ENCODE peak calls at places on chromosome 19, in five cellular contexts. Y is endothelial cell; V is NCI-H2029 treated with DMSO at 0.1 percent for 48 hours; L is tibial artery; C is activated CD8-positive, alpha-beta memory T cell treated with anti-CD3 and anti-CD28 coated beads for 1 hour. P is an unnamed sample.

GRCh38 chr19:581399-582111 is 8.1 kb upstream of the HCN2 start:
- DNase-seq in Y (no peak), L (no peak), V (no peak), C (no peak), P (no peak)

GRCh38 chr19:2050991-2051770 is at the start of gene MKNK2:
- DNase-seq in C (peak; percentile 98), Y (peak; percentile 99), V (peak; percentile 69), L (peak; percentile 93), P (peak; percentile 87)

GRCh38 chr19:41377977-41378707 is 1.8 kb downstream of the TMEM91 start:
- DNase-seq in Y (peak; percentile 46), C (no peak), V (no peak), L (no peak), P (peak; percentile 56)

GRCh38 chr19:10271543-10272086 is 695 bp downstream of the ICAM1 start:
- DNase-seq in L (no peak), Y (no peak), V (no peak), C (no peak), P (no peak)

GRCh38 chr19:55473613-55474012 is 2.8 kb upstream of the ZNF628 start:
- DNase-seq in Y (no peak), L (no peak), C (no peak), V (no peak), P (no peak)

GRCh38 chr19:10625003-10625761 is at the start of gene SLC44A2:
- DNase-seq in C (no peak), V (peak; percentile 23), L (peak; percentile 93), Y (peak; percentile 39), P (no peak)

GRCh38 chr19:33150852-33151518 is 19.1 kb downstream of the WDR88 start:
- DNase-seq in V (peak; percentile 52), C (no peak), L (no peak), Y (no peak), P (no peak)

GRCh38 chr19:10006335-10006708 is 4.0 kb downstream of the COL5A3 start:
- DNase-seq in V (no peak), C (no peak), L (peak; percentile 68), Y (no peak), P (no peak)

GRCh38 chr19:33303791-33304759 is 1.7 kb upstream of the CEBPA start:
- DNase-seq in C (no peak), V (no peak), L (no peak), Y (no peak), P (no peak)

GRCh38 chr19:4656102-4656501 is 14.0 kb downstream of the MYDGF start:
- DNase-seq in Y (no peak), C (no peak), L (no peak), V (no peak), P (no peak)

GRCh38 chr19:13234518-13234917 is 84.3 kb downstream of the IER2 start:
- DNase-seq in C (peak; percentile 33), Y (no peak), L (no peak), V (no peak), P (peak; percentile 59)

GRCh38 chr19:1522061-1522460 is 1.8 kb upstream of the PLK5 start:
- DNase-seq in L (no peak), V (no peak), C (no peak), Y (no peak), P (no peak)

GRCh38 chr19:55258476-55258827 is 365 bp downstream of the PPP6R1 start:
- DNase-seq in V (no peak), Y (peak; percentile 34), C (peak; percentile 33), L (no peak), P (peak; percentile 53)

GRCh38 chr19:16895467-16896097 is 6.8 kb downstream of the F2RL3 start:
- DNase-seq in V (no peak), C (no peak), Y (no peak), L (no peak), P (no peak)

GRCh38 chr19:48490980-48491792 is 20.4 kb downstream of the LMTK3 start:
- DNase-seq in Y (no peak), C (peak; percentile 46), L (no peak), V (no peak), P (peak; percentile 42)

P was measured in CD8-positive, alpha-beta T cell.